ENCODE peak calls at places on chromosomes 13 and 19, in five cellular contexts. H, F, P, N and T are unnamed samples. For H3K4me1, the result is how much of the 10 kb centered on the place peaks cover.

GRCh38 chr13:21576424-21576823 is 27.5 kb downstream of the MICU2 start:
- DNase-seq in H (no peak), F (no peak), P (no peak), N (no peak), T (no peak)

GRCh38 chr19:516884-517424 is 9.7 kb downstream of the TPGS1 start:
- DNase-seq in H (no peak), F (no peak), P (no peak), N (no peak), T (no peak)

GRCh38 chr13:49828452-49828851 is 36.0 kb upstream of the KPNA3 start:
- DNase-seq in H (no peak), F (no peak), P (no peak), N (no peak), T (no peak)

GRCh38 chr13:78786399-78786879 is 127.5 kb upstream of the OBI1 start:
- DNase-seq in H (no peak), F (no peak), P (no peak), N (no peak), T (no peak)

GRCh38 chr13:52804202-52804641 is 44.2 kb downstream of the PCDH8 start:
- DNase-seq in H (no peak), F (no peak), P (no peak), N (no peak), T (no peak)

GRCh38 chr13:36815069-36815468 is 4.0 kb upstream of the RFXAP start:
- DNase-seq in H (no peak), F (no peak), P (no peak), N (no peak), T (no peak)

GRCh38 chr13:80430561-80430960 is 89.6 kb upstream of the SPRY2 start:
- DNase-seq in H (no peak), F (no peak), P (no peak), N (no peak), T (no peak)

GRCh38 chr13:84616864-84617263 is 734.6 kb upstream of the SLITRK1 start:
- DNase-seq in H (no peak), F (no peak), P (no peak), N (no peak), T (no peak)

GRCh38 chr13:78632956-78633355 is 26.0 kb downstream of the OBI1 start:
- DNase-seq in H (no peak), F (no peak), P (no peak), N (no peak), T (no peak)

GRCh38 chr19:19662866-19663291 is 597 bp downstream of the ATP13A1 start:
- DNase-seq in H (no peak), F (no peak), P (no peak), N (no peak), T (no peak)

GRCh38 chr13:41707192-41707858 is 250.0 kb downstream of the RGCC start:
- DNase-seq in H (no peak), F (no peak), P (no peak), N (no peak), T (no peak)

GRCh38 chr19:10655457-10656312 is 1.5 kb downstream of the ILF3 start:
- DNase-seq in H (no peak), F (no peak), P (peak), N (peak), T (no peak)

GRCh38 chr19:51441410-51442390 is 16.6 kb downstream of the SIGLEC8 start:
- DNase-seq in H (no peak), F (peak), P (peak), N (no peak), T (no peak)

GRCh38 chr19:719636-720377 is 11.1 kb downstream of the PALM start:
- DNase-seq in H (no peak), F (peak), P (no peak), N (no peak), T (peak)

GRCh38 chr19:42113641-42114348 is 18.5 kb downstream of the POU2F2 start:
- DNase-seq in H (no peak), F (no peak), P (no peak), N (no peak), T (no peak)

GRCh38 chr13:20492641-20493040 is 33.0 kb downstream of the CRYL1 start:
- DNase-seq in H (no peak), F (no peak), P (peak), N (peak), T (no peak)

GRCh38 chr19:18300930-18301717 is 19.7 kb upstream of the JUND start:
- DNase-seq in H (peak), F (peak), P (peak), N (no peak), T (peak)
- H3K4me1 ChIP-seq in H (half or more), F (under half), P (under half), N (under half), T (under half)

GRCh38 chr19:48252625-48253024 is 3.1 kb downstream of the CARD8 start:
- DNase-seq in H (no peak), F (no peak), P (no peak), N (no peak), T (no peak)
- H3K4me1 ChIP-seq in H (half or more), F (under half), P (under half), N (under half), T (under half)

DNA sequence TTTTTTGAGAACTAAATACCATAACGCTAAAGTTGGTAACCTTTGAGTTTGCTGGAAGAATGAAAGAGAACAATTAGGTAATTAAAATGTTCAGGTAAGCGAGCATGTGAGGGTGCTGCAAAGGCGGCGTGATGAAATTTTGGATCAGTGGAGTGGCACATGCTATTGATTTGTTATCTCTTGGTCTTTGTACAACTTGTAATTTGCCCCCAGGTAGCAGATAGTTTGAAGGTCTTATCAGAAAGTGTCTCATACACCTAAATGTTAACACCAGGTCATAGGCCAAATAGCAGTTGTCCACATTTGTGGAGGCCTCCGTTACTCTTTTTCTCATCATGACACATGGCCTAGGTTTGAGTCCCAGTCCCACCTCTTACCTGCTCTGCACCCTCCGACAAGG is 14.9 kb downstream of the ARHGAP35 start:
- DNase-seq in H (no peak), F (no peak), P (no peak), N (no peak), T (no peak)
- H3K4me1 ChIP-seq in H (under half), F (under half), P (under half), N (under half), T (under half)

GRCh38 chr19:5590865-5591154 is 23.1 kb upstream of the TINCR start:
- DNase-seq in H (no peak), F (peak), P (no peak), N (no peak), T (no peak)

GRCh38 chr19:5592531-5592930 is 24.8 kb upstream of the TINCR start:
- DNase-seq in H (no peak), F (peak), P (no peak), N (no peak), T (no peak)

GRCh38 chr19:5590151-5590864 is 22.6 kb upstream of the TINCR start:
- DNase-seq in H (no peak), F (peak), P (no peak), N (no peak), T (no peak)

GRCh38 chr19:5593245-5593962 is 25.7 kb upstream of the TINCR start:
- DNase-seq in H (no peak), F (peak), P (no peak), N (no peak), T (no peak)

DNA sequence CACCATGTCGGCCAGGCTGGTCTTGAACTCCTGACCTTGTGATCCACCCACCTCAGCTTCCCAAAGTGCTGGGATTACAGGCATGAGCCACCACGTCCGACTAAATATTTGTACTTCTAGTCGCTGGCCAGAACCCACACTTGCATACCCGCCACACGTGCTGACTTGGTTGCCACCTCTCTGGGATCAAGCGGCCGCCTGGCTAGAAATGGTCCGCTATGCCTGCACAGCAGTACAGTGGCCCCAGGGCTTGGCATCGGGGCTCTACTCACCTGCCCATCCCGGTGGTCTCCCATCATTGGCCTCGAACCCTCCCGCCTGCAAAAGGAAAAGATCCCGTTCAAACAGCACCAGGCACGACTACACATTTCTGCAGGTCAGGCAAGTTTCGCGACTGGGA is 23.7 kb upstream of the TINCR start:
- DNase-seq in H (no peak), F (peak), P (no peak), N (no peak), T (no peak)
- H3K4me1 ChIP-seq in H (under half), F (under half), P (under half), N (under half), T (under half)

GRCh38 chr13:51524312-51524711 is 60.0 kb upstream of the WDFY2 start:
- DNase-seq in H (no peak), F (no peak), P (no peak), N (no peak), T (no peak)

GRCh38 chr13:51518847-51519246 is 65.4 kb upstream of the WDFY2 start:
- DNase-seq in H (no peak), F (no peak), P (no peak), N (no peak), T (no peak)

GRCh38 chr13:51523082-51523518 is 61.2 kb upstream of the WDFY2 start:
- DNase-seq in H (no peak), F (no peak), P (peak), N (no peak), T (peak)

GRCh38 chr13:51519839-51520238 is 64.4 kb upstream of the WDFY2 start:
- DNase-seq in H (no peak), F (no peak), P (no peak), N (no peak), T (no peak)

DNA sequence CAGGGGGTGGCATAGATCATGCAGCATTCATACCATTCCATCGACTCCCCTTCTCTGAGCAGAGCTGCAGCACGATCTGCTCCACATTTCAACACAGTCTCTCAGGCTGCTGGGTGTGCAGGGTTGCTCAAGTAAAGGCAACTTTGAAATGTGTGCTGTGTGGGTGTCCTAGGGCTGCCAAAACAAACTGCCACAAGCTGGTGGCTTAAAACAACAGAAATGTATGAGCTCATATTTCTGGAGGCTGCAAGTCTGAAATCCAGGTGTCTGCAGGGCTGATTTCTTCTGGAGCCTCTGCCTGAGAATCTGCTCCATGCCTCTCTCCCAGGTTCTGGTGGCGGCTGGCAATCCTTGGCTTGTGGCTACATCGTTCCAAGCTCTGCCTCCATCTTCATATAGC is 63.7 kb upstream of the WDFY2 start:
- DNase-seq in H (no peak), F (no peak), P (no peak), N (no peak), T (no peak)
- H3K4me1 ChIP-seq in H (under half), F (under half), P (under half), N (under half), T (under half)

GRCh38 chr19:35636651-35637050 is 4.9 kb upstream of the ETV2 start:
- DNase-seq in H (no peak), F (no peak), P (no peak), N (no peak), T (no peak)
- H3K4me1 ChIP-seq in H (under half), F (under half), P (under half), N (under half), T (under half)

GRCh38 chr19:13006431-13007281 is 11.4 kb downstream of the NFIX start:
- DNase-seq in H (no peak), F (no peak), P (no peak), N (no peak), T (peak)
- H3K4me1 ChIP-seq in H (half or more), F (under half), P (half or more), N (under half), T (under half)

GRCh38 chr19:18431351-18432197 is 6.4 kb downstream of the ISYNA1 start:
- DNase-seq in H (peak), F (no peak), P (no peak), N (no peak), T (no peak)
- H3K4me1 ChIP-seq in H (half or more), F (under half), P (under half), N (under half), T (under half)